ENCODE peak calls at places on chromosomes 12 and 14, in six cellular contexts. U is T1000; V is activated CD8-positive, alpha-beta T cell treated with anti-CD3 and anti-CD28 coated beads, Interleukin-2, amount 10 ng/mL, durations not matched to agents 7 days and 5 days; D is HEK293T; A is B cell; P is DMS153. B is an unnamed sample.

GRCh38 chr14:21058903-21059302 is 1.3 kb downstream of the RNASE8 start:
- DNase-seq in U (no peak), V (no peak), D (no peak), A (no peak), P (no peak), B (no peak)

GRCh38 chr14:51071851-51072250 is 23.1 kb downstream of the TRIM9 start:
- DNase-seq in U (no peak), V (no peak), D (no peak), A (no peak), P (no peak), B (no peak)

GRCh38 chr12:19998968-19999792 is 369.2 kb upstream of the PDE3A start:
- DNase-seq in U (no peak), V (no peak), D (no peak), A (no peak), P (no peak), B (no peak)

GRCh38 chr14:59482471-59483331 is 1.5 kb downstream of the L3HYPDH start:
- DNase-seq in U (peak), V (no peak), D (no peak), A (no peak), P (peak), B (no peak)

GRCh38 chr14:67187826-67188225 is 1.4 kb upstream of the GARIN2 start:
- DNase-seq in U (peak), V (no peak), D (no peak), A (no peak), P (peak), B (no peak)

GRCh38 chr14:106564058-106564643 is 1037.8 kb downstream of the TMEM121 start:
- DNase-seq in U (no peak), V (peak), D (peak), A (peak), P (no peak), B (peak)

GRCh38 chr12:113271853-113272561 is 50.7 kb downstream of the TPCN1 start:
- DNase-seq in U (no peak), V (no peak), D (no peak), A (no peak), P (no peak), B (no peak)

GRCh38 chr12:101935769-101936741 is 58.7 kb downstream of the DRAM1 start:
- DNase-seq in U (no peak), V (no peak), D (no peak), A (no peak), P (no peak), B (peak)

GRCh38 chr14:58963873-58964597 is 224.4 kb upstream of the DAAM1 start:
- DNase-seq in U (no peak), V (no peak), D (no peak), A (no peak), P (peak), B (no peak)

B was measured in GM13977.